ENCODE peak calls at places on chromosome 3, in ten cellular contexts. F is SK-N-SH; P is GM04504; Z is stimulated activated CD8-positive, alpha-beta memory T cell treated with anti-CD3 and anti-CD28 coated beads, Interleukin-4, amount 100 ng/mL, for 1 hour; U is SW480; V is activated T-helper 1 cell treated with Interleukin-2 at 50 U/mL for 16 hours; L is HT-29; W is fibroblast of lung; R is DMS79 treated with DMSO at 0.1 percent for 48 hours; D is kidney glomerular epithelial cell. S is an unnamed sample.

GRCh38 chr3:129021140-129021551 is 20.0 kb downstream of the EFCC1 start:
- DNase-seq in F (no peak), P (no peak), Z (no peak), U (peak; percentile 36), V (no peak), L (no peak), W (peak; percentile 74), R (no peak), D (no peak), S (no peak)

GRCh38 chr3:60675424-60675823 is 575.8 kb downstream of the FHIT start:
- DNase-seq in F (no peak), P (no peak), Z (no peak), U (no peak), V (no peak), L (no peak), W (no peak), R (no peak), D (no peak), S (no peak)

GRCh38 chr3:27880969-27881892 is 159.1 kb upstream of the EOMES start:
- DNase-seq in F (no peak), P (no peak), Z (no peak), U (no peak), V (peak; percentile 26), L (no peak), W (no peak), R (no peak), D (no peak), S (no peak)

GRCh38 chr3:63964287-63965073 is 52.3 kb upstream of the SCAANT1 start:
- DNase-seq in F (no peak), P (no peak), Z (no peak), U (peak; percentile 62), V (no peak), L (no peak), W (no peak), R (peak; percentile 83), D (no peak), S (no peak)

GRCh38 chr3:43998841-43999805 is 242.6 kb upstream of the TOPAZ1 start:
- DNase-seq in F (peak; percentile 99), P (no peak), Z (no peak), U (peak; percentile 75), V (no peak), L (no peak), W (peak; percentile 69), R (peak; percentile 38), D (peak; percentile 63), S (no peak)

GRCh38 chr3:101963902-101964362 is 114.6 kb downstream of the NFKBIZ start:
- DNase-seq in F (no peak), P (peak; percentile 27), Z (no peak), U (no peak), V (no peak), L (no peak), W (peak; percentile 56), R (no peak), D (peak; percentile 19), S (no peak)

GRCh38 chr3:165193392-165194268 is 2.6 kb downstream of the SLITRK3 start:
- DNase-seq in F (peak; percentile 8), P (no peak), Z (no peak), U (no peak), V (no peak), L (no peak), W (peak; percentile 5), R (no peak), D (no peak), S (peak; percentile 29)

GRCh38 chr3:104909721-104910120 is 457.0 kb upstream of the ALCAM start:
- DNase-seq in F (no peak), P (no peak), Z (no peak), U (no peak), V (no peak), L (no peak), W (peak; percentile 11), R (no peak), D (no peak), S (no peak)

GRCh38 chr3:40645883-40646282 is 121.1 kb downstream of the ZNF621 start:
- DNase-seq in F (no peak), P (no peak), Z (no peak), U (peak; percentile 28), V (no peak), L (no peak), W (no peak), R (no peak), D (peak; percentile 31), S (no peak)

GRCh38 chr3:182683335-182684257 is 109.7 kb upstream of the ATP11B start:
- DNase-seq in F (peak; percentile 75), P (peak; percentile 42), Z (no peak), U (peak; percentile 79), V (peak; percentile 12), L (peak; percentile 93), W (peak; percentile 75), R (peak; percentile 83), D (peak; percentile 72), S (no peak)

GRCh38 chr3:64221564-64222257 is 3.6 kb downstream of the PRICKLE2 start:
- DNase-seq in F (no peak), P (no peak), Z (no peak), U (no peak), V (no peak), L (no peak), W (no peak), R (no peak), D (no peak), S (no peak)

GRCh38 chr3:128576290-128576689 is 74.3 kb downstream of the RPN1 start:
- DNase-seq in F (no peak), P (no peak), Z (no peak), U (no peak), V (no peak), L (no peak), W (no peak), R (no peak), D (no peak), S (no peak)

GRCh38 chr3:55484191-55484644 is 2.9 kb downstream of the WNT5A start:
- DNase-seq in F (no peak), P (no peak), Z (no peak), U (no peak), V (no peak), L (no peak), W (peak; percentile 19), R (no peak), D (no peak), S (no peak)

GRCh38 chr3:26345613-26346012 is 277.0 kb upstream of the LRRC3B start:
- DNase-seq in F (no peak), P (no peak), Z (no peak), U (no peak), V (no peak), L (no peak), W (no peak), R (no peak), D (no peak), S (no peak)

GRCh38 chr3:157508461-157508860 is 5.2 kb upstream of the VEPH1 start:
- DNase-seq in F (no peak), P (no peak), Z (no peak), U (no peak), V (no peak), L (no peak), W (no peak), R (no peak), D (peak; percentile 60), S (no peak)

GRCh38 chr3:193665370-193665989 is 72.5 kb downstream of the OPA1 start:
- DNase-seq in F (peak; percentile 24), P (no peak), Z (no peak), U (peak; percentile 55), V (no peak), L (peak; percentile 61), W (peak; percentile 70), R (peak; percentile 67), D (peak; percentile 38), S (no peak)

GRCh38 chr3:10284496-10284895 is 8.3 kb downstream of the GHRL start:
- DNase-seq in F (no peak), P (no peak), Z (no peak), U (no peak), V (no peak), L (no peak), W (no peak), R (no peak), D (no peak), S (no peak)

GRCh38 chr3:179028408-179028807 is 43.2 kb downstream of the ZMAT3 start:
- DNase-seq in F (no peak), P (no peak), Z (no peak), U (no peak), V (no peak), L (no peak), W (no peak), R (no peak), D (no peak), S (no peak)

GRCh38 chr3:155714295-155714718 is 30.6 kb downstream of the PLCH1 start:
- DNase-seq in F (peak; percentile 23), P (no peak), Z (no peak), U (no peak), V (no peak), L (no peak), W (no peak), R (no peak), D (no peak), S (no peak)

GRCh38 chr3:14507757-14508504 is 32.2 kb downstream of the GRIP2 start:
- DNase-seq in F (no peak), P (no peak), Z (no peak), U (no peak), V (no peak), L (no peak), W (no peak), R (no peak), D (no peak), S (no peak)

GRCh38 chr3:107404727-107405519 is 27.7 kb downstream of the CCDC54 start:
- DNase-seq in F (no peak), P (no peak), Z (no peak), U (no peak), V (no peak), L (no peak), W (peak; percentile 54), R (no peak), D (peak; percentile 20), S (no peak)

GRCh38 chr3:154398084-154398967 is 31.7 kb downstream of the GPR149 start:
- DNase-seq in F (no peak), P (no peak), Z (no peak), U (no peak), V (no peak), L (no peak), W (no peak), R (no peak), D (no peak), S (no peak)

GRCh38 chr3:76661527-76662250 is 378.2 kb upstream of the ROBO2 start:
- DNase-seq in F (no peak), P (no peak), Z (no peak), U (no peak), V (no peak), L (no peak), W (no peak), R (no peak), D (no peak), S (no peak)

GRCh38 chr3:113531826-113532697 is at the start of gene SIDT1:
- DNase-seq in F (peak; percentile 39), P (no peak), Z (peak; percentile 28), U (peak; percentile 67), V (peak; percentile 55), L (peak; percentile 81), W (no peak), R (peak; percentile 55), D (peak; percentile 17), S (peak; percentile 61)

GRCh38 chr3:193556841-193557240 is 2.1 kb upstream of the ATP13A4 start:
- DNase-seq in F (no peak), P (no peak), Z (no peak), U (no peak), V (no peak), L (peak; percentile 47), W (no peak), R (no peak), D (no peak), S (no peak)

GRCh38 chr3:177905895-177906511 is 630.2 kb upstream of the KCNMB2 start:
- DNase-seq in F (no peak), P (peak; percentile 79), Z (no peak), U (no peak), V (no peak), L (no peak), W (peak; percentile 61), R (no peak), D (peak; percentile 84), S (no peak)